ENCODE peak calls at places on chromosome 1, in six cellular contexts. Z is psoas muscle; V is cortex of kidney; D is amniotic stem cell; H is right lobe of liver; G is stimulated activated CD4-positive, alpha-beta T cell treated with anti-CD3 and anti-CD28 coated beads, Interleukin-12 subunit alpha, Interleukin-12 subunit beta, amount 100 ng/mL, for 4 hours. A is an unnamed sample.

GRCh38 chr1:153617677-153618076 is 1.6 kb upstream of the S100A14 start:
- DNase-seq in Z (peak), V (no peak), D (no peak), H (peak), G (no peak), A (peak)

GRCh38 chr1:151827853-151828252 is 3.7 kb downstream of the RORC start:
- DNase-seq in Z (no peak), V (no peak), D (no peak), H (no peak), G (no peak), A (no peak)

GRCh38 chr1:228042508-228042907 is 35.7 kb downstream of the WNT3A start:
- DNase-seq in Z (no peak), V (no peak), D (no peak), H (no peak), G (no peak), A (no peak)

GRCh38 chr1:247906504-247907047 is 11.2 kb downstream of the OR2W3 start:
- DNase-seq in Z (no peak), V (no peak), D (no peak), H (no peak), G (peak), A (no peak)

GRCh38 chr1:8671313-8671917 is 146.0 kb downstream of the RERE start:
- DNase-seq in Z (no peak), V (no peak), D (no peak), H (no peak), G (no peak), A (no peak)

GRCh38 chr1:1422465-1423244 is 1.6 kb upstream of the ANKRD65 start:
- DNase-seq in Z (no peak), V (no peak), D (no peak), H (no peak), G (no peak), A (no peak)

GRCh38 chr1:159877695-159878444 is 15.4 kb upstream of the VSIG8 start:
- DNase-seq in Z (no peak), V (no peak), D (no peak), H (no peak), G (no peak), A (no peak)

GRCh38 chr1:39082811-39083576 is 56.8 kb downstream of the NDUFS5 start:
- DNase-seq in Z (no peak), V (no peak), D (no peak), H (no peak), G (no peak), A (no peak)

GRCh38 chr1:153540394-153541361 is at the start of gene S100A5:
- DNase-seq in Z (no peak), V (no peak), D (no peak), H (no peak), G (no peak), A (no peak)

GRCh38 chr1:14970799-14971141 is 182.8 kb upstream of the TMEM51 start:
- DNase-seq in Z (no peak), V (no peak), D (no peak), H (no peak), G (no peak), A (no peak)

GRCh38 chr1:25664357-25664796 is 47.8 kb downstream of the MAN1C1 start:
- DNase-seq in Z (no peak), V (no peak), D (no peak), H (no peak), G (no peak), A (no peak)

GRCh38 chr1:152185544-152186391 is 26.7 kb upstream of the RPTN start:
- DNase-seq in Z (no peak), V (no peak), D (peak), H (no peak), G (peak), A (no peak)

GRCh38 chr1:205983925-205984725 is 19.1 kb downstream of the RAB7B start:
- DNase-seq in Z (peak), V (no peak), D (peak), H (peak), G (peak), A (peak)

A was measured in left lobe of liver.